ENCODE peak calls at places on chromosomes 3 and 15, in five cellular contexts. L, Q, J, E and C are unnamed samples.

GRCh38 chr3:194110483-194110882 is 25.5 kb upstream of the HES1 start:
- DNase-seq in L (no peak), Q (no peak), J (no peak), E (no peak), C (no peak)

GRCh38 chr3:190012314-190012782 is 108.3 kb downstream of the P3H2 start:
- DNase-seq in L (peak), Q (peak), J (no peak), E (peak), C (peak)

GRCh38 chr3:144187531-144188230 is 216.1 kb downstream of the DIPK2A start:
- DNase-seq in L (no peak), Q (no peak), J (no peak), E (no peak), C (no peak)

GRCh38 chr15:92527197-92527596 is 128.4 kb downstream of the FAM174B start:
- DNase-seq in L (no peak), Q (no peak), J (no peak), E (peak), C (no peak)

GRCh38 chr15:67922971-67923646 is 83.3 kb upstream of the RNU6-1 start:
- DNase-seq in L (no peak), Q (no peak), J (no peak), E (no peak), C (no peak)

GRCh38 chr15:69812881-69813280 is 284.8 kb downstream of the TLE3 start:
- DNase-seq in L (no peak), Q (peak), J (peak), E (peak), C (peak)

GRCh38 chr3:112446343-112446742 is 52.9 kb downstream of the BTLA start:
- DNase-seq in L (no peak), Q (peak), J (no peak), E (no peak), C (peak)

GRCh38 chr15:45399381-45400212 is 21.3 kb upstream of the GATM start:
- DNase-seq in L (peak), Q (peak), J (no peak), E (peak), C (peak)

GRCh38 chr3:112770026-112770626 is 76.5 kb downstream of the CD200R1L start:
- DNase-seq in L (peak), Q (peak), J (no peak), E (peak), C (no peak)

GRCh38 chr15:80778964-80779657 is at the start of gene CEMIP:
- DNase-seq in L (peak), Q (peak), J (peak), E (peak), C (peak)

GRCh38 chr15:77069521-77070121 is 1.3 kb downstream of the TSPAN3 start:
- DNase-seq in L (peak), Q (no peak), J (no peak), E (peak), C (no peak)

GRCh38 chr3:98695816-98696215 is 67.3 kb upstream of the ST3GAL6 start:
- DNase-seq in L (no peak), Q (no peak), J (no peak), E (no peak), C (no peak)

GRCh38 chr3:98699132-98699531 is 64.0 kb upstream of the ST3GAL6 start:
- DNase-seq in L (no peak), Q (no peak), J (no peak), E (no peak), C (no peak)

GRCh38 chr3:98701276-98701675 is 61.9 kb upstream of the ST3GAL6 start:
- DNase-seq in L (no peak), Q (peak), J (no peak), E (no peak), C (no peak)

GRCh38 chr3:98692787-98693473 is 70.2 kb upstream of the ST3GAL6 start:
- DNase-seq in L (no peak), Q (no peak), J (no peak), E (no peak), C (no peak)

GRCh38 chr3:98697225-98697624 is 65.9 kb upstream of the ST3GAL6 start:
- DNase-seq in L (no peak), Q (no peak), J (no peak), E (no peak), C (no peak)
- H3K4me2 ChIP-seq in L (no peak), Q (no peak), J (no peak), E (no peak), C (no peak)

DNA sequence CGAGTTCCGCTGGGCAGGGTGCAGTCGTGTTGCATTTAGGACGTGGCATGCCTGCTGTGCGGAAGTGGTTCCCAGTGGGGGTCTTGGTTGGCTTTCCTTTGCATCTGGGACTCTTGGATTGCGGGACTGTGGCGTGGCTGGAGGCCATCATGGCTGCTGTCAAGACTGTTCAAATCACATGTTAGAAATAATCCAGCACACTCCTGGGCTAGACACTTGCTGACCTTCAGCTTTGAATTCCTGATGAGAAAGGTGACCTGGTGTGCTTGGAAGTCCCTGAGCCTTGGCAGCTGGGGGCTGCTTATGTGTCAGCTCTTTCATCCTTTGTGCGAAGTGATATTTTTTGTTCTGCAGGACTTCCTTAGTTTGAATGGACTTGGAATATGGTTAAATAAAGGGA is 59.9 kb downstream of the IGF1R start:
- DNase-seq in L (no peak), Q (no peak), J (no peak), E (no peak), C (no peak)
- H3K4me2 ChIP-seq in L (no peak), Q (no peak), J (peak), E (no peak), C (no peak)

DNA sequence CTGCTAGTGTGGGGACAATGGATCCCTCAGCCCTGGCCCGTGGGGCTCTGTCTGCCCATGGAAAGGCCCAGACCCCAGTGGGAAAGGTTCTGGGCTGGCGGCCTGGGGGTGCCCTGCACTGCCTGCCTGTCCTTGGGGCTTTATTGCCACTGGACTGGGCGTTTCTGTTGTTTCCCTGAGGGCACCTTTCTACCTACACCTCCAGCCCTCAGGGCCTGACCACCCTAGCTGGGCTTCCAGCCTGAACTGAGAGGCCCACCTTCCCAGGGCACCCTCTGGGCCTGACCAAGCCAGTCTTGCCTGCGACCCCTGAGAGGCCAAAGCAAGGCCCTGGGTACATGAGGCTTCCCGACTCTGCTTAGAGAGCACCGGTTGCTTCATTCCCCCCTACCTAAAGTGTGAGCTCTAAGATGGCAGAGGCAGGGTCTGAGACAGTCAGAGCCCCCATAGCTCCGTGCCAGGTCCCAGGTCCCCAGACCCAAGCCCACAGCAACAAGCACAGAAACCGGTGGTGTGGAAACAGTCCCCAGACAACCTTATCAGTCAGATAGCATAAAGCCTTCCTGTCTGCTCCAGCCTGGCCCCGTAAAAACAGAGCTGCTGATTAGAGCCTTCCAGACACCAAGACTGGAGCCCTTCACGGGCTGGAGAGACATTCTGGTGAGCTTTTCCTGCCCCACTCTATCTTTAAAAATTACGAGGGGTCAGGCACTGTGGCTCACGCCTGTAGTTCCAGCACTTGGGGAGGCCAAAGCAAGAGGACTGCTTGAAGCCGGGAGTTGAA is 102.8 kb downstream of the CHSY1 start:
- DNase-seq in L (no peak), Q (peak), J (no peak), E (peak), C (no peak)
- H3K4me2 ChIP-seq in L (no peak), Q (no peak), J (no peak), E (peak), C (no peak)

GRCh38 chr15:65620833-65621232 is 905 bp upstream of the SLC24A1 start:
- DNase-seq in L (no peak), Q (no peak), J (no peak), E (no peak), C (no peak)

GRCh38 chr15:65626856-65627255 is 5.1 kb downstream of the SLC24A1 start:
- DNase-seq in L (no peak), Q (no peak), J (no peak), E (no peak), C (no peak)

GRCh38 chr15:65621638-65622037 is at the start of gene SLC24A1:
- DNase-seq in L (no peak), Q (no peak), J (no peak), E (no peak), C (no peak)

GRCh38 chr15:65619636-65620290 is 2.0 kb upstream of the SLC24A1 start:
- DNase-seq in L (no peak), Q (peak), J (no peak), E (no peak), C (no peak)

GRCh38 chr15:65623103-65623502 is 1.4 kb downstream of the SLC24A1 start:
- DNase-seq in L (no peak), Q (no peak), J (no peak), E (no peak), C (no peak)
- H3K4me2 ChIP-seq in L (no peak), Q (no peak), J (no peak), E (no peak), C (no peak)